ENCODE peak calls at places on chromosomes 6 and 20, in four cellular contexts. L is RWPE1, R is pulmonary artery endothelial cell, D is GM03348. J is an unnamed sample.

GRCh38 chr20:63272105-63273078 is at the start of gene ARFGAP1:
- DNase-seq in L (peak), R (peak), D (peak), J (peak)

GRCh38 chr20:4604580-4604979 is 117.1 kb upstream of the PRND start:
- DNase-seq in L (no peak), R (no peak), D (no peak), J (peak)

GRCh38 chr6:164379786-164380185 is 929.6 kb downstream of the C6orf118 start:
- DNase-seq in L (peak), R (no peak), D (no peak), J (no peak)

GRCh38 chr6:144957236-144957937 is 672.3 kb downstream of the UTRN start:
- DNase-seq in L (no peak), R (no peak), D (no peak), J (no peak)

GRCh38 chr6:63307581-63308246 is 12.1 kb downstream of the LGSN start:
- DNase-seq in L (peak), R (no peak), D (peak), J (peak)

GRCh38 chr6:140538926-140539325 is 1164.5 kb upstream of the CITED2 start:
- DNase-seq in L (no peak), R (no peak), D (peak), J (peak)

GRCh38 chr6:169188051-169188863 is 65.4 kb downstream of the THBS2 start:
- DNase-seq in L (peak), R (no peak), D (peak), J (peak)

GRCh38 chr20:1657556-1658334 is at the start of gene SIRPG:
- DNase-seq in L (no peak), R (no peak), D (no peak), J (no peak)

GRCh38 chr6:121354764-121355163 is 20.5 kb upstream of the TBC1D32 start:
- DNase-seq in L (no peak), R (no peak), D (no peak), J (no peak)

GRCh38 chr6:74458536-74458935 is 747.3 kb downstream of the COL12A1 start:
- DNase-seq in L (no peak), R (no peak), D (no peak), J (peak)

GRCh38 chr6:142784344-142784743 is 160.6 kb downstream of the HIVEP2 start:
- DNase-seq in L (no peak), R (no peak), D (no peak), J (no peak)

GRCh38 chr6:16239090-16239797 is 857 bp downstream of the GMPR start:
- DNase-seq in L (peak), R (no peak), D (peak), J (peak)

GRCh38 chr20:43636429-43636828 is 30.5 kb upstream of the MYBL2 start:
- DNase-seq in L (no peak), R (no peak), D (no peak), J (no peak)

GRCh38 chr6:84764332-84765049 is at the start of gene TBX18:
- DNase-seq in L (peak), R (peak), D (peak), J (peak)

GRCh38 chr6:5208491-5208890 is 52.3 kb downstream of the LYRM4 start:
- DNase-seq in L (no peak), R (no peak), D (peak), J (peak)

GRCh38 chr6:14863896-14864850 is 381.7 kb upstream of the JARID2 start:
- DNase-seq in L (no peak), R (no peak), D (no peak), J (peak)

GRCh38 chr6:26022166-26022510 is 59.5 kb downstream of the TRIM38 start:
- DNase-seq in L (no peak), R (no peak), D (peak), J (peak)

J was measured in amniotic epithelial cell.